ENCODE peak calls at places on chromosome 17, in nine cellular contexts. One of them, this sample, is unnamed.

GRCh38 chr17:43967251-43967875 is 13.6 kb upstream of the PYY start:
- DNase-seq in coronary artery: no peak
- DNase-seq in lower lobe of right lung: no peak
- DNase-seq in tibial artery: no peak
- DNase-seq in heart left ventricle: no peak
- DNase-seq in sigmoid colon: no peak
- DNase-seq in RWPE1: no peak
- DNase-seq in Panc1: no peak
- DNase-seq in thoracic aorta: no peak
- DNase-seq in this sample: no peak

GRCh38 chr17:48610282-48611211 is at the start of gene HOXB7:
- DNase-seq in lower lobe of right lung: peak; percentile 67
- DNase-seq in RWPE1: peak; percentile 83
- DNase-seq in heart left ventricle: no peak
- DNase-seq in coronary artery: no peak
- DNase-seq in thoracic aorta: no peak
- DNase-seq in Panc1: no peak
- DNase-seq in tibial artery: no peak
- DNase-seq in sigmoid colon: peak; percentile 88
- DNase-seq in this sample: no peak

GRCh38 chr17:40399185-40399584 is 18.5 kb downstream of the TOP2A start:
- DNase-seq in thoracic aorta: no peak
- DNase-seq in sigmoid colon: no peak
- DNase-seq in RWPE1: peak; percentile 23
- DNase-seq in coronary artery: no peak
- DNase-seq in Panc1: peak; percentile 17
- DNase-seq in heart left ventricle: no peak
- DNase-seq in lower lobe of right lung: no peak
- DNase-seq in tibial artery: no peak
- DNase-seq in this sample: no peak

GRCh38 chr17:69723316-69723715 is 308.8 kb downstream of the MAP2K6 start:
- DNase-seq in sigmoid colon: no peak
- DNase-seq in lower lobe of right lung: no peak
- DNase-seq in coronary artery: no peak
- DNase-seq in tibial artery: no peak
- DNase-seq in heart left ventricle: no peak
- DNase-seq in Panc1: no peak
- DNase-seq in thoracic aorta: no peak
- DNase-seq in RWPE1: no peak
- DNase-seq in this sample: no peak

GRCh38 chr17:6140188-6140587 is 70.0 kb downstream of the WSCD1 start:
- DNase-seq in thoracic aorta: no peak
- DNase-seq in Panc1: no peak
- DNase-seq in sigmoid colon: no peak
- DNase-seq in tibial artery: no peak
- DNase-seq in lower lobe of right lung: no peak
- DNase-seq in RWPE1: no peak
- DNase-seq in heart left ventricle: no peak
- DNase-seq in coronary artery: no peak
- DNase-seq in this sample: no peak

GRCh38 chr17:40553694-40554534 is 11.4 kb downstream of the CCR7 start:
- DNase-seq in heart left ventricle: peak; percentile 82
- DNase-seq in thoracic aorta: no peak
- DNase-seq in RWPE1: no peak
- DNase-seq in tibial artery: peak; percentile 87
- DNase-seq in sigmoid colon: peak; percentile 89
- DNase-seq in coronary artery: peak; percentile 87
- DNase-seq in Panc1: no peak
- DNase-seq in lower lobe of right lung: no peak
- DNase-seq in this sample: no peak

GRCh38 chr17:81117672-81118198 is 47.6 kb upstream of the PVALEF start:
- DNase-seq in Panc1: no peak
- DNase-seq in lower lobe of right lung: no peak
- DNase-seq in coronary artery: no peak
- DNase-seq in RWPE1: no peak
- DNase-seq in tibial artery: no peak
- DNase-seq in thoracic aorta: no peak
- DNase-seq in heart left ventricle: no peak
- DNase-seq in sigmoid colon: no peak
- DNase-seq in this sample: no peak

GRCh38 chr17:50676065-50676975 is 31.4 kb downstream of the ANKRD40 start:
- DNase-seq in tibial artery: peak; percentile 31
- DNase-seq in heart left ventricle: no peak
- DNase-seq in lower lobe of right lung: no peak
- DNase-seq in Panc1: no peak
- DNase-seq in RWPE1: no peak
- DNase-seq in sigmoid colon: peak; percentile 56
- DNase-seq in coronary artery: peak; percentile 2
- DNase-seq in thoracic aorta: no peak
- DNase-seq in this sample: no peak

GRCh38 chr17:52159810-52160578 is 1.5 kb upstream of the CA10 start:
- DNase-seq in Panc1: no peak
- DNase-seq in heart left ventricle: peak; percentile 49
- DNase-seq in tibial artery: no peak
- DNase-seq in sigmoid colon: no peak
- DNase-seq in coronary artery: no peak
- DNase-seq in lower lobe of right lung: no peak
- DNase-seq in thoracic aorta: no peak
- DNase-seq in RWPE1: no peak
- DNase-seq in this sample: no peak

GRCh38 chr17:4266550-4266949 is 2.8 kb upstream of the ANKFY1 start:
- DNase-seq in tibial artery: no peak
- DNase-seq in sigmoid colon: no peak
- DNase-seq in lower lobe of right lung: no peak
- DNase-seq in RWPE1: no peak
- DNase-seq in heart left ventricle: no peak
- DNase-seq in Panc1: no peak
- DNase-seq in thoracic aorta: no peak
- DNase-seq in coronary artery: no peak
- DNase-seq in this sample: no peak

GRCh38 chr17:36463916-36464764 is 22.3 kb upstream of the ZNHIT3 start:
- DNase-seq in RWPE1: peak; percentile 94
- DNase-seq in coronary artery: no peak
- DNase-seq in tibial artery: no peak
- DNase-seq in thoracic aorta: no peak
- DNase-seq in lower lobe of right lung: no peak
- DNase-seq in Panc1: no peak
- DNase-seq in sigmoid colon: peak; percentile 55
- DNase-seq in heart left ventricle: peak; percentile 69
- DNase-seq in this sample: peak; percentile 83

GRCh38 chr17:5516060-5516792 is 29.9 kb downstream of the MIS12 start:
- DNase-seq in coronary artery: no peak
- DNase-seq in sigmoid colon: no peak
- DNase-seq in RWPE1: peak; percentile 89
- DNase-seq in Panc1: peak; percentile 91
- DNase-seq in heart left ventricle: no peak
- DNase-seq in thoracic aorta: no peak
- DNase-seq in tibial artery: no peak
- DNase-seq in lower lobe of right lung: no peak
- DNase-seq in this sample: no peak

GRCh38 chr17:42898147-42898807 is 2.3 kb upstream of the G6PC1 start:
- DNase-seq in thoracic aorta: no peak
- DNase-seq in sigmoid colon: no peak
- DNase-seq in lower lobe of right lung: no peak
- DNase-seq in RWPE1: no peak
- DNase-seq in Panc1: no peak
- DNase-seq in heart left ventricle: no peak
- DNase-seq in tibial artery: no peak
- DNase-seq in coronary artery: no peak
- DNase-seq in this sample: no peak

GRCh38 chr17:37750768-37751466 is 6.1 kb upstream of the HNF1B start:
- DNase-seq in Panc1: no peak
- DNase-seq in thoracic aorta: no peak
- DNase-seq in RWPE1: no peak
- DNase-seq in coronary artery: no peak
- DNase-seq in tibial artery: no peak
- DNase-seq in lower lobe of right lung: no peak
- DNase-seq in sigmoid colon: no peak
- DNase-seq in heart left ventricle: no peak
- DNase-seq in this sample: no peak

GRCh38 chr17:30226878-30227277 is 8.6 kb downstream of the SLC6A4 start:
- DNase-seq in lower lobe of right lung: no peak
- DNase-seq in heart left ventricle: no peak
- DNase-seq in thoracic aorta: no peak
- DNase-seq in RWPE1: no peak
- DNase-seq in sigmoid colon: no peak
- DNase-seq in tibial artery: no peak
- DNase-seq in Panc1: no peak
- DNase-seq in coronary artery: peak; percentile 36
- DNase-seq in this sample: no peak

GRCh38 chr17:48456584-48456983 is 26.6 kb upstream of the SKAP1 start:
- DNase-seq in coronary artery: no peak
- DNase-seq in heart left ventricle: no peak
- DNase-seq in sigmoid colon: no peak
- DNase-seq in RWPE1: peak; percentile 4
- DNase-seq in Panc1: no peak
- DNase-seq in lower lobe of right lung: no peak
- DNase-seq in thoracic aorta: no peak
- DNase-seq in tibial artery: no peak
- DNase-seq in this sample: no peak

GRCh38 chr17:31495049-31495885 is 103.8 kb downstream of the RAB11FIP4 start:
- DNase-seq in tibial artery: no peak
- DNase-seq in thoracic aorta: no peak
- DNase-seq in Panc1: no peak
- DNase-seq in heart left ventricle: peak; percentile 60
- DNase-seq in coronary artery: no peak
- DNase-seq in RWPE1: no peak
- DNase-seq in sigmoid colon: no peak
- DNase-seq in lower lobe of right lung: no peak
- DNase-seq in this sample: peak; percentile 76

GRCh38 chr17:82859431-82860403 is 19.9 kb upstream of the ZNF750 start:
- DNase-seq in coronary artery: no peak
- DNase-seq in lower lobe of right lung: peak; percentile 83
- DNase-seq in tibial artery: peak; percentile 78
- DNase-seq in sigmoid colon: no peak
- DNase-seq in RWPE1: no peak
- DNase-seq in thoracic aorta: no peak
- DNase-seq in heart left ventricle: no peak
- DNase-seq in Panc1: no peak
- DNase-seq in this sample: no peak

GRCh38 chr17:59642535-59642934 is 22.8 kb downstream of the CLTC start:
- DNase-seq in sigmoid colon: no peak
- DNase-seq in coronary artery: no peak
- DNase-seq in RWPE1: no peak
- DNase-seq in lower lobe of right lung: no peak
- DNase-seq in heart left ventricle: no peak
- DNase-seq in thoracic aorta: no peak
- DNase-seq in Panc1: no peak
- DNase-seq in tibial artery: no peak
- DNase-seq in this sample: no peak
- H3K27ac ChIP-seq in sigmoid colon: no peak overlapping the region
- H3K27ac ChIP-seq in coronary artery: no peak overlapping the region
- H3K27ac ChIP-seq in RWPE1: no peak overlapping the region
- H3K27ac ChIP-seq in lower lobe of right lung: peak overlapping the region; percentile 40
- H3K27ac ChIP-seq in heart left ventricle: no peak overlapping the region
- H3K27ac ChIP-seq in thoracic aorta: peak overlapping the region; percentile 36
- H3K27ac ChIP-seq in Panc1: no peak overlapping the region
- H3K27ac ChIP-seq in tibial artery: no peak overlapping the region
- H3K27ac ChIP-seq in this sample: no peak overlapping the region

GRCh38 chr17:2435852-2436251 is 35.0 kb upstream of the MNT start:
- DNase-seq in thoracic aorta: no peak
- DNase-seq in lower lobe of right lung: no peak
- DNase-seq in tibial artery: no peak
- DNase-seq in RWPE1: no peak
- DNase-seq in heart left ventricle: no peak
- DNase-seq in Panc1: no peak
- DNase-seq in sigmoid colon: no peak
- DNase-seq in coronary artery: no peak
- DNase-seq in this sample: peak; percentile 58
- H3K27ac ChIP-seq in thoracic aorta: no peak overlapping the region
- H3K27ac ChIP-seq in lower lobe of right lung: no peak overlapping the region
- H3K27ac ChIP-seq in tibial artery: no peak overlapping the region
- H3K27ac ChIP-seq in RWPE1: no peak overlapping the region
- H3K27ac ChIP-seq in heart left ventricle: no peak overlapping the region
- H3K27ac ChIP-seq in Panc1: no peak overlapping the region
- H3K27ac ChIP-seq in sigmoid colon: no peak overlapping the region
- H3K27ac ChIP-seq in coronary artery: no peak overlapping the region
- H3K27ac ChIP-seq in this sample: peak overlapping the region; percentile 24

DNA sequence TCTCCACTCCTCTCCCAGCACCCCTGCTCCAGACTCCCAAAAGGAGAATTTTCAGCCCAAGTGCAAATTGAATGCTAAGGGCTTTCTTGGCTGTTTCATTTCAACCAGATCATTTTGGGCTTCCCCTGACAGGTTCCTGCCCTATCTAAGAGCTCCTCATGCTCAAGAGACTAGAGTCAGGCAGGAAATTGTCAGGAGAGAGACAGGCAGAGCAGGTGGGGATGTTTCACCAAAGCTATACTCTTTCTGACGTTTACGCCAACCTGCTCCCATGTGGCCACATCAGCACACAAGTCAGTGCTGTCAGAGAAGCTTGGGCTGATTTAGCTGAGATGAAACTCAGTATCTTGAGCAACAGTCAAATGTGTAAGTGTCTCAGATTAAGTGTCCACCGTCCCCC is 31.4 kb downstream of the HIC1 start:
- DNase-seq in tibial artery: no peak
- DNase-seq in RWPE1: no peak
- DNase-seq in heart left ventricle: no peak
- DNase-seq in thoracic aorta: no peak
- DNase-seq in Panc1: no peak
- DNase-seq in coronary artery: no peak
- DNase-seq in sigmoid colon: no peak
- DNase-seq in lower lobe of right lung: no peak
- DNase-seq in this sample: no peak
- H3K27ac ChIP-seq in tibial artery: peak overlapping the region; percentile 42
- H3K27ac ChIP-seq in RWPE1: no peak overlapping the region
- H3K27ac ChIP-seq in heart left ventricle: peak overlapping the region; percentile 79
- H3K27ac ChIP-seq in thoracic aorta: no peak overlapping the region
- H3K27ac ChIP-seq in Panc1: no peak overlapping the region
- H3K27ac ChIP-seq in coronary artery: peak overlapping the region; percentile 86
- H3K27ac ChIP-seq in sigmoid colon: peak overlapping the region; percentile 86
- H3K27ac ChIP-seq in lower lobe of right lung: peak overlapping the region; percentile 81
- H3K27ac ChIP-seq in this sample: no peak overlapping the region

GRCh38 chr17:17078832-17079231 is 36.6 kb downstream of the MPRIP start:
- DNase-seq in coronary artery: no peak
- DNase-seq in lower lobe of right lung: no peak
- DNase-seq in RWPE1: no peak
- DNase-seq in tibial artery: peak; percentile 53
- DNase-seq in sigmoid colon: peak; percentile 49
- DNase-seq in heart left ventricle: no peak
- DNase-seq in Panc1: no peak
- DNase-seq in thoracic aorta: no peak
- DNase-seq in this sample: peak; percentile 9

GRCh38 chr17:17079336-17079735 is 37.1 kb downstream of the MPRIP start:
- DNase-seq in tibial artery: peak; percentile 43
- DNase-seq in lower lobe of right lung: no peak
- DNase-seq in Panc1: no peak
- DNase-seq in RWPE1: no peak
- DNase-seq in sigmoid colon: peak; percentile 38
- DNase-seq in heart left ventricle: no peak
- DNase-seq in thoracic aorta: no peak
- DNase-seq in coronary artery: no peak
- DNase-seq in this sample: no peak

GRCh38 chr17:17079761-17080160 is 37.5 kb downstream of the MPRIP start:
- DNase-seq in coronary artery: no peak
- DNase-seq in lower lobe of right lung: peak; percentile 79
- DNase-seq in heart left ventricle: peak; percentile 56
- DNase-seq in Panc1: no peak
- DNase-seq in thoracic aorta: no peak
- DNase-seq in RWPE1: no peak
- DNase-seq in sigmoid colon: peak; percentile 74
- DNase-seq in tibial artery: peak; percentile 88
- DNase-seq in this sample: no peak

GRCh38 chr17:17077101-17077500 is 34.8 kb downstream of the MPRIP start:
- DNase-seq in Panc1: no peak
- DNase-seq in heart left ventricle: no peak
- DNase-seq in thoracic aorta: no peak
- DNase-seq in sigmoid colon: peak; percentile 26
- DNase-seq in coronary artery: no peak
- DNase-seq in tibial artery: no peak
- DNase-seq in RWPE1: no peak
- DNase-seq in lower lobe of right lung: peak; percentile 3
- DNase-seq in this sample: no peak

GRCh38 chr17:17077861-17078732 is 35.8 kb downstream of the MPRIP start:
- DNase-seq in lower lobe of right lung: peak; percentile 38
- DNase-seq in thoracic aorta: no peak
- DNase-seq in sigmoid colon: peak; percentile 33
- DNase-seq in heart left ventricle: peak; percentile 30
- DNase-seq in tibial artery: peak; percentile 19
- DNase-seq in Panc1: no peak
- DNase-seq in coronary artery: no peak
- DNase-seq in RWPE1: no peak
- DNase-seq in this sample: peak; percentile 68
- H3K27ac ChIP-seq in lower lobe of right lung: peak overlapping the region; percentile 20
- H3K27ac ChIP-seq in thoracic aorta: no peak overlapping the region
- H3K27ac ChIP-seq in sigmoid colon: no peak overlapping the region
- H3K27ac ChIP-seq in heart left ventricle: peak overlapping the region; percentile 7
- H3K27ac ChIP-seq in tibial artery: peak overlapping the region; percentile 50
- H3K27ac ChIP-seq in Panc1: no peak overlapping the region
- H3K27ac ChIP-seq in coronary artery: no peak overlapping the region
- H3K27ac ChIP-seq in RWPE1: peak overlapping the region; percentile 59
- H3K27ac ChIP-seq in this sample: peak overlapping the region; percentile 34

This sample was measured in pancreas.